ENCODE peak calls at places on chromosomes 2 and 18, in four cellular contexts. V, Z, B and D are unnamed samples.

GRCh38 chr18:9825571-9826073 is 60.2 kb upstream of the TXNDC2 start:
- DNase-seq in V (peak), Z (no peak), B (no peak), D (peak)

GRCh38 chr2:29223257-29223656 is 108.0 kb downstream of the CLIP4 start:
- DNase-seq in V (no peak), Z (no peak), B (no peak), D (no peak)

GRCh38 chr18:6755107-6755506 is 25.6 kb downstream of the ARHGAP28 start:
- DNase-seq in V (no peak), Z (no peak), B (no peak), D (no peak)

GRCh38 chr2:217248312-217248935 is 388.6 kb upstream of the TNP1 start:
- DNase-seq in V (peak), Z (peak), B (peak), D (no peak)

GRCh38 chr18:44117821-44118220 is 562.9 kb upstream of the SETBP1 start:
- DNase-seq in V (no peak), Z (no peak), B (no peak), D (no peak)

GRCh38 chr2:241559489-241560180 is 1.1 kb downstream of the BOK start:
- DNase-seq in V (no peak), Z (peak), B (no peak), D (no peak)

GRCh38 chr2:112173646-112174319 is 35.6 kb downstream of the FBLN7 start:
- DNase-seq in V (no peak), Z (no peak), B (no peak), D (no peak)

GRCh38 chr2:43482974-43483373 is 112.9 kb downstream of the THADA start:
- DNase-seq in V (no peak), Z (no peak), B (no peak), D (no peak)

GRCh38 chr2:146414456-146414855 is 1430.4 kb upstream of the ACVR2A start:
- DNase-seq in V (no peak), Z (no peak), B (no peak), D (no peak)

GRCh38 chr2:143284087-143284675 is 155.0 kb downstream of the ARHGAP15 start:
- DNase-seq in V (peak), Z (no peak), B (peak), D (no peak)

GRCh38 chr18:23572012-23572411 is 14.3 kb downstream of the NPC1 start:
- DNase-seq in V (no peak), Z (no peak), B (no peak), D (no peak)

GRCh38 chr2:216519154-216519762 is 20.6 kb downstream of the RPL37A start:
- DNase-seq in V (peak), Z (peak), B (peak), D (no peak)

GRCh38 chr2:165558832-165559231 is 89.3 kb downstream of the CSRNP3 start:
- DNase-seq in V (no peak), Z (no peak), B (no peak), D (no peak)

GRCh38 chr18:3690682-3691066 is 240.7 kb downstream of the TGIF1 start:
- DNase-seq in V (no peak), Z (no peak), B (no peak), D (no peak)

GRCh38 chr2:157684940-157685466 is 56.3 kb upstream of the ACVR1C start:
- DNase-seq in V (no peak), Z (no peak), B (no peak), D (no peak)

GRCh38 chr2:195871326-195871725 is 197.3 kb downstream of the DNAH7 start:
- DNase-seq in V (no peak), Z (no peak), B (no peak), D (no peak)

GRCh38 chr2:2574401-2575184 is 243.5 kb upstream of the MYT1L start:
- DNase-seq in V (no peak), Z (no peak), B (no peak), D (no peak)

GRCh38 chr18:24704921-24705620 is 244.6 kb downstream of the HRH4 start:
- DNase-seq in V (peak), Z (no peak), B (no peak), D (peak)

GRCh38 chr2:101179982-101180381 is 28.8 kb upstream of the TBC1D8 start:
- DNase-seq in V (no peak), Z (no peak), B (no peak), D (no peak)

GRCh38 chr2:157845081-157845480 is 31.0 kb downstream of the ACVR1 start:
- DNase-seq in V (no peak), Z (no peak), B (no peak), D (no peak)

GRCh38 chr2:169868951-169869350 is 41.7 kb downstream of the UBR3 start:
- DNase-seq in V (no peak), Z (no peak), B (no peak), D (no peak)

GRCh38 chr2:8631465-8632005 is 50.3 kb upstream of the ID2 start:
- DNase-seq in V (no peak), Z (no peak), B (no peak), D (no peak)